ENCODE peak calls at places on chromosome 4, in nine cellular contexts. One of them, this sample, is unnamed.

GRCh38 chr4:39616651-39617050 is 22.0 kb downstream of the SMIM14 start:
- DNase-seq in ELF-1: no peak
- DNase-seq in breast epithelium: no peak
- DNase-seq in GM04503: no peak
- DNase-seq in lung: no peak
- DNase-seq in EH: peak; percentile 68
- DNase-seq in smooth muscle cell of the brain vasculature: no peak
- DNase-seq in SK-N-MC: no peak
- DNase-seq in T follicular helper cell: no peak
- DNase-seq in this sample: no peak

GRCh38 chr4:98670186-98670585 is 11.8 kb upstream of the TSPAN5 start:
- DNase-seq in ELF-1: no peak
- DNase-seq in EH: no peak
- DNase-seq in lung: no peak
- DNase-seq in T follicular helper cell: no peak
- DNase-seq in SK-N-MC: no peak
- DNase-seq in GM04503: no peak
- DNase-seq in smooth muscle cell of the brain vasculature: no peak
- DNase-seq in breast epithelium: no peak
- DNase-seq in this sample: no peak

GRCh38 chr4:14059006-14059405 is 431.5 kb upstream of the BOD1L1 start:
- DNase-seq in lung: no peak
- DNase-seq in T follicular helper cell: no peak
- DNase-seq in ELF-1: no peak
- DNase-seq in smooth muscle cell of the brain vasculature: no peak
- DNase-seq in SK-N-MC: no peak
- DNase-seq in breast epithelium: no peak
- DNase-seq in GM04503: no peak
- DNase-seq in EH: peak; percentile 13
- DNase-seq in this sample: no peak

GRCh38 chr4:76984788-76985211 is 35.2 kb downstream of the SEPTIN11 start:
- DNase-seq in SK-N-MC: peak; percentile 48
- DNase-seq in GM04503: peak; percentile 100
- DNase-seq in smooth muscle cell of the brain vasculature: peak; percentile 95
- DNase-seq in lung: peak; percentile 33
- DNase-seq in breast epithelium: peak; percentile 46
- DNase-seq in ELF-1: peak; percentile 72
- DNase-seq in T follicular helper cell: no peak
- DNase-seq in EH: peak; percentile 100
- DNase-seq in this sample: no peak

GRCh38 chr4:64781737-64782326 is 372.6 kb upstream of the TECRL start:
- DNase-seq in EH: peak; percentile 34
- DNase-seq in GM04503: no peak
- DNase-seq in lung: no peak
- DNase-seq in SK-N-MC: peak; percentile 70
- DNase-seq in breast epithelium: no peak
- DNase-seq in T follicular helper cell: no peak
- DNase-seq in ELF-1: no peak
- DNase-seq in smooth muscle cell of the brain vasculature: no peak
- DNase-seq in this sample: no peak

GRCh38 chr4:13559414-13559813 is 15.1 kb upstream of the NKX3-2 start:
- DNase-seq in T follicular helper cell: no peak
- DNase-seq in lung: no peak
- DNase-seq in SK-N-MC: no peak
- DNase-seq in EH: peak; percentile 87
- DNase-seq in ELF-1: peak; percentile 12
- DNase-seq in breast epithelium: no peak
- DNase-seq in smooth muscle cell of the brain vasculature: no peak
- DNase-seq in GM04503: peak; percentile 47
- DNase-seq in this sample: no peak

GRCh38 chr4:105871997-105872396 is 23.3 kb upstream of the NPNT start:
- DNase-seq in SK-N-MC: no peak
- DNase-seq in GM04503: no peak
- DNase-seq in smooth muscle cell of the brain vasculature: no peak
- DNase-seq in breast epithelium: no peak
- DNase-seq in EH: no peak
- DNase-seq in lung: no peak
- DNase-seq in T follicular helper cell: no peak
- DNase-seq in ELF-1: no peak
- DNase-seq in this sample: no peak

GRCh38 chr4:102263024-102263787 is 82.1 kb downstream of the SLC39A8 start:
- DNase-seq in lung: no peak
- DNase-seq in EH: peak; percentile 52
- DNase-seq in ELF-1: no peak
- DNase-seq in smooth muscle cell of the brain vasculature: no peak
- DNase-seq in breast epithelium: no peak
- DNase-seq in GM04503: peak; percentile 1
- DNase-seq in SK-N-MC: no peak
- DNase-seq in T follicular helper cell: no peak
- DNase-seq in this sample: no peak

GRCh38 chr4:38664704-38665401 is 854 bp downstream of the KLF3 start:
- DNase-seq in EH: peak; percentile 64
- DNase-seq in T follicular helper cell: no peak
- DNase-seq in smooth muscle cell of the brain vasculature: no peak
- DNase-seq in breast epithelium: peak; percentile 47
- DNase-seq in ELF-1: peak; percentile 84
- DNase-seq in GM04503: no peak
- DNase-seq in lung: peak; percentile 59
- DNase-seq in SK-N-MC: no peak
- DNase-seq in this sample: no peak

GRCh38 chr4:83782591-83782990 is 246.7 kb downstream of the GPAT3 start:
- DNase-seq in lung: no peak
- DNase-seq in smooth muscle cell of the brain vasculature: no peak
- DNase-seq in ELF-1: peak; percentile 29
- DNase-seq in T follicular helper cell: no peak
- DNase-seq in GM04503: no peak
- DNase-seq in breast epithelium: no peak
- DNase-seq in SK-N-MC: no peak
- DNase-seq in EH: no peak
- DNase-seq in this sample: no peak

GRCh38 chr4:545612-546011 is 30.5 kb downstream of the TMEM271 start:
- DNase-seq in SK-N-MC: no peak
- DNase-seq in T follicular helper cell: no peak
- DNase-seq in ELF-1: no peak
- DNase-seq in smooth muscle cell of the brain vasculature: no peak
- DNase-seq in lung: no peak
- DNase-seq in EH: no peak
- DNase-seq in breast epithelium: no peak
- DNase-seq in GM04503: no peak
- DNase-seq in this sample: no peak

GRCh38 chr4:181018998-181019397 is 1224.2 kb upstream of the TENM3 start:
- DNase-seq in breast epithelium: no peak
- DNase-seq in GM04503: no peak
- DNase-seq in EH: no peak
- DNase-seq in lung: no peak
- DNase-seq in ELF-1: no peak
- DNase-seq in smooth muscle cell of the brain vasculature: no peak
- DNase-seq in SK-N-MC: no peak
- DNase-seq in T follicular helper cell: no peak
- DNase-seq in this sample: no peak

GRCh38 chr4:978957-979701 is 5.8 kb upstream of the DGKQ start:
- DNase-seq in lung: no peak
- DNase-seq in ELF-1: no peak
- DNase-seq in SK-N-MC: no peak
- DNase-seq in EH: peak; percentile 32
- DNase-seq in GM04503: no peak
- DNase-seq in breast epithelium: no peak
- DNase-seq in smooth muscle cell of the brain vasculature: no peak
- DNase-seq in T follicular helper cell: no peak
- DNase-seq in this sample: no peak

GRCh38 chr4:73236151-73236550 is 22.4 kb downstream of the ANKRD17 start:
- DNase-seq in T follicular helper cell: no peak
- DNase-seq in GM04503: no peak
- DNase-seq in EH: no peak
- DNase-seq in ELF-1: no peak
- DNase-seq in breast epithelium: no peak
- DNase-seq in SK-N-MC: no peak
- DNase-seq in smooth muscle cell of the brain vasculature: no peak
- DNase-seq in lung: no peak
- DNase-seq in this sample: no peak

GRCh38 chr4:102519925-102520324 is 18.8 kb downstream of the NFKB1 start:
- DNase-seq in SK-N-MC: no peak
- DNase-seq in EH: no peak
- DNase-seq in ELF-1: no peak
- DNase-seq in lung: no peak
- DNase-seq in T follicular helper cell: no peak
- DNase-seq in smooth muscle cell of the brain vasculature: no peak
- DNase-seq in breast epithelium: no peak
- DNase-seq in GM04503: no peak
- DNase-seq in this sample: no peak

GRCh38 chr4:28565434-28565833 is 1704.8 kb downstream of the STIM2 start:
- DNase-seq in breast epithelium: no peak
- DNase-seq in SK-N-MC: no peak
- DNase-seq in GM04503: no peak
- DNase-seq in smooth muscle cell of the brain vasculature: no peak
- DNase-seq in EH: no peak
- DNase-seq in lung: no peak
- DNase-seq in ELF-1: no peak
- DNase-seq in T follicular helper cell: no peak
- DNase-seq in this sample: no peak

GRCh38 chr4:134999169-134999568 is 797.6 kb upstream of the PABPC4L start:
- DNase-seq in T follicular helper cell: no peak
- DNase-seq in GM04503: no peak
- DNase-seq in ELF-1: no peak
- DNase-seq in SK-N-MC: no peak
- DNase-seq in smooth muscle cell of the brain vasculature: no peak
- DNase-seq in breast epithelium: no peak
- DNase-seq in lung: no peak
- DNase-seq in EH: no peak
- DNase-seq in this sample: no peak

GRCh38 chr4:126839066-126839465 is 793.7 kb upstream of the INTU start:
- DNase-seq in ELF-1: no peak
- DNase-seq in EH: peak; percentile 79
- DNase-seq in lung: no peak
- DNase-seq in T follicular helper cell: no peak
- DNase-seq in SK-N-MC: no peak
- DNase-seq in breast epithelium: no peak
- DNase-seq in GM04503: peak; percentile 22
- DNase-seq in smooth muscle cell of the brain vasculature: no peak
- DNase-seq in this sample: no peak

GRCh38 chr4:172515266-172515879 is 653.2 kb upstream of the GALNT7 start:
- DNase-seq in ELF-1: peak; percentile 31
- DNase-seq in lung: no peak
- DNase-seq in GM04503: no peak
- DNase-seq in EH: peak; percentile 16
- DNase-seq in smooth muscle cell of the brain vasculature: peak; percentile 28
- DNase-seq in T follicular helper cell: no peak
- DNase-seq in breast epithelium: no peak
- DNase-seq in SK-N-MC: no peak
- DNase-seq in this sample: no peak

GRCh38 chr4:4426511-4427477 is 39.9 kb downstream of the NSG1 start:
- DNase-seq in smooth muscle cell of the brain vasculature: no peak
- DNase-seq in lung: no peak
- DNase-seq in GM04503: no peak
- DNase-seq in EH: no peak
- DNase-seq in SK-N-MC: no peak
- DNase-seq in breast epithelium: no peak
- DNase-seq in ELF-1: peak; percentile 64
- DNase-seq in T follicular helper cell: no peak
- DNase-seq in this sample: no peak

GRCh38 chr4:185835814-185836213 is 23.8 kb upstream of the SORBS2 start:
- DNase-seq in EH: no peak
- DNase-seq in smooth muscle cell of the brain vasculature: no peak
- DNase-seq in ELF-1: no peak
- DNase-seq in lung: no peak
- DNase-seq in GM04503: no peak
- DNase-seq in SK-N-MC: no peak
- DNase-seq in breast epithelium: no peak
- DNase-seq in T follicular helper cell: no peak
- DNase-seq in this sample: no peak

GRCh38 chr4:80540785-80541469 is 205.4 kb downstream of the CFAP299 start:
- DNase-seq in ELF-1: no peak
- DNase-seq in breast epithelium: no peak
- DNase-seq in smooth muscle cell of the brain vasculature: no peak
- DNase-seq in SK-N-MC: no peak
- DNase-seq in GM04503: no peak
- DNase-seq in EH: peak; percentile 13
- DNase-seq in T follicular helper cell: no peak
- DNase-seq in lung: no peak
- DNase-seq in this sample: no peak

GRCh38 chr4:32025840-32026459 is 1305.8 kb downstream of the PCDH7 start:
- DNase-seq in EH: no peak
- DNase-seq in breast epithelium: no peak
- DNase-seq in GM04503: no peak
- DNase-seq in lung: no peak
- DNase-seq in SK-N-MC: no peak
- DNase-seq in T follicular helper cell: no peak
- DNase-seq in smooth muscle cell of the brain vasculature: no peak
- DNase-seq in ELF-1: peak; percentile 4
- DNase-seq in this sample: no peak

GRCh38 chr4:129747756-129748155 is 651.8 kb downstream of the C4orf33 start:
- DNase-seq in ELF-1: peak; percentile 3
- DNase-seq in T follicular helper cell: no peak
- DNase-seq in lung: no peak
- DNase-seq in breast epithelium: peak; percentile 53
- DNase-seq in SK-N-MC: no peak
- DNase-seq in smooth muscle cell of the brain vasculature: no peak
- DNase-seq in GM04503: no peak
- DNase-seq in EH: no peak
- DNase-seq in this sample: no peak

GRCh38 chr4:184165291-184165690 is 52.4 kb downstream of the ENPP6 start:
- DNase-seq in lung: no peak
- DNase-seq in EH: peak; percentile 28
- DNase-seq in GM04503: no peak
- DNase-seq in breast epithelium: no peak
- DNase-seq in SK-N-MC: no peak
- DNase-seq in smooth muscle cell of the brain vasculature: no peak
- DNase-seq in ELF-1: peak; percentile 65
- DNase-seq in T follicular helper cell: no peak
- DNase-seq in this sample: no peak

GRCh38 chr4:182555997-182556418 is 312.8 kb downstream of the TENM3 start:
- DNase-seq in breast epithelium: no peak
- DNase-seq in ELF-1: peak; percentile 72
- DNase-seq in lung: no peak
- DNase-seq in T follicular helper cell: no peak
- DNase-seq in GM04503: peak; percentile 71
- DNase-seq in SK-N-MC: no peak
- DNase-seq in smooth muscle cell of the brain vasculature: no peak
- DNase-seq in EH: peak; percentile 83
- DNase-seq in this sample: no peak

GRCh38 chr4:31737419-31737818 is 1017.2 kb downstream of the PCDH7 start:
- DNase-seq in T follicular helper cell: no peak
- DNase-seq in smooth muscle cell of the brain vasculature: no peak
- DNase-seq in GM04503: no peak
- DNase-seq in EH: no peak
- DNase-seq in lung: no peak
- DNase-seq in breast epithelium: no peak
- DNase-seq in SK-N-MC: no peak
- DNase-seq in ELF-1: no peak
- DNase-seq in this sample: no peak

GRCh38 chr4:145739840-145740239 is 59.9 kb downstream of the C4orf51 start:
- DNase-seq in smooth muscle cell of the brain vasculature: no peak
- DNase-seq in T follicular helper cell: no peak
- DNase-seq in breast epithelium: no peak
- DNase-seq in lung: no peak
- DNase-seq in SK-N-MC: no peak
- DNase-seq in ELF-1: no peak
- DNase-seq in GM04503: no peak
- DNase-seq in EH: peak; percentile 58
- DNase-seq in this sample: no peak

GRCh38 chr4:94532016-94532789 is 80.5 kb downstream of the PDLIM5 start:
- DNase-seq in SK-N-MC: no peak
- DNase-seq in breast epithelium: no peak
- DNase-seq in ELF-1: no peak
- DNase-seq in T follicular helper cell: no peak
- DNase-seq in lung: no peak
- DNase-seq in GM04503: no peak
- DNase-seq in EH: peak; percentile 89
- DNase-seq in smooth muscle cell of the brain vasculature: no peak
- DNase-seq in this sample: no peak

GRCh38 chr4:3470244-3471097 is 7.4 kb downstream of the DOK7 start:
- DNase-seq in smooth muscle cell of the brain vasculature: no peak
- DNase-seq in T follicular helper cell: no peak
- DNase-seq in SK-N-MC: no peak
- DNase-seq in EH: no peak
- DNase-seq in ELF-1: no peak
- DNase-seq in GM04503: no peak
- DNase-seq in lung: no peak
- DNase-seq in breast epithelium: no peak
- DNase-seq in this sample: no peak

GRCh38 chr4:62051332-62051731 is 851.2 kb downstream of the ADGRL3 start:
- DNase-seq in EH: no peak
- DNase-seq in breast epithelium: no peak
- DNase-seq in ELF-1: no peak
- DNase-seq in SK-N-MC: no peak
- DNase-seq in GM04503: no peak
- DNase-seq in lung: no peak
- DNase-seq in smooth muscle cell of the brain vasculature: no peak
- DNase-seq in T follicular helper cell: no peak
- DNase-seq in this sample: no peak

This sample was measured in stimulated activated CD4-positive, alpha-beta T cell treated with anti-CD3 and anti-CD28 coated beads, Interleukin-12 subunit alpha, Interleukin-12 subunit beta, amount 100 ng/mL, for 48 hours.